ENCODE peak calls at places on chromosomes 3 and 15, in eight cellular contexts. One of them, this sample, is unnamed.

GRCh38 chr3:196894557-196895295 is 27.0 kb downstream of the SENP5 start:
- DNase-seq in ELR: no peak
- DNase-seq in amygdala: no peak
- DNase-seq in activated T-cell treated with anti-CD3 and anti-CD28 coated beads, Interleukin-2, amount 50 U/mL, for 1 hour: no peak
- DNase-seq in IMR-90: no peak
- DNase-seq in mesendoderm: no peak
- DNase-seq in NCI-H1092 treated with DMSO at 0.1 percent for 48 hours: no peak
- DNase-seq in T follicular helper cell: no peak
- DNase-seq in this sample: no peak

GRCh38 chr3:149003653-149004305 is 12.4 kb downstream of the GYG1 start:
- DNase-seq in IMR-90: no peak
- DNase-seq in amygdala: no peak
- DNase-seq in NCI-H1092 treated with DMSO at 0.1 percent for 48 hours: no peak
- DNase-seq in activated T-cell treated with anti-CD3 and anti-CD28 coated beads, Interleukin-2, amount 50 U/mL, for 1 hour: no peak
- DNase-seq in T follicular helper cell: no peak
- DNase-seq in mesendoderm: peak; percentile 70
- DNase-seq in ELR: no peak
- DNase-seq in this sample: no peak

GRCh38 chr15:78092111-78093041 is at the start of gene SH2D7:
- DNase-seq in activated T-cell treated with anti-CD3 and anti-CD28 coated beads, Interleukin-2, amount 50 U/mL, for 1 hour: no peak
- DNase-seq in NCI-H1092 treated with DMSO at 0.1 percent for 48 hours: no peak
- DNase-seq in amygdala: no peak
- DNase-seq in ELR: no peak
- DNase-seq in IMR-90: no peak
- DNase-seq in mesendoderm: no peak
- DNase-seq in T follicular helper cell: no peak
- DNase-seq in this sample: no peak

GRCh38 chr3:182636646-182637045 is 156.7 kb upstream of the ATP11B start:
- DNase-seq in ELR: peak; percentile 10
- DNase-seq in IMR-90: no peak
- DNase-seq in activated T-cell treated with anti-CD3 and anti-CD28 coated beads, Interleukin-2, amount 50 U/mL, for 1 hour: no peak
- DNase-seq in amygdala: no peak
- DNase-seq in mesendoderm: no peak
- DNase-seq in NCI-H1092 treated with DMSO at 0.1 percent for 48 hours: no peak
- DNase-seq in T follicular helper cell: no peak
- DNase-seq in this sample: no peak

GRCh38 chr3:45592830-45593707 is 1.5 kb upstream of the LIMD1 start:
- DNase-seq in amygdala: peak; percentile 77
- DNase-seq in activated T-cell treated with anti-CD3 and anti-CD28 coated beads, Interleukin-2, amount 50 U/mL, for 1 hour: peak; percentile 73
- DNase-seq in T follicular helper cell: peak; percentile 58
- DNase-seq in NCI-H1092 treated with DMSO at 0.1 percent for 48 hours: peak; percentile 75
- DNase-seq in ELR: peak; percentile 95
- DNase-seq in mesendoderm: peak; percentile 97
- DNase-seq in IMR-90: peak; percentile 89
- DNase-seq in this sample: peak; percentile 56

GRCh38 chr3:22377421-22377820 is 626.4 kb upstream of the ZNF385D start:
- DNase-seq in ELR: peak; percentile 31
- DNase-seq in T follicular helper cell: no peak
- DNase-seq in mesendoderm: no peak
- DNase-seq in IMR-90: no peak
- DNase-seq in NCI-H1092 treated with DMSO at 0.1 percent for 48 hours: no peak
- DNase-seq in activated T-cell treated with anti-CD3 and anti-CD28 coated beads, Interleukin-2, amount 50 U/mL, for 1 hour: no peak
- DNase-seq in amygdala: no peak
- DNase-seq in this sample: no peak

GRCh38 chr3:114274929-114275328 is 18.9 kb upstream of the TIGIT start:
- DNase-seq in activated T-cell treated with anti-CD3 and anti-CD28 coated beads, Interleukin-2, amount 50 U/mL, for 1 hour: no peak
- DNase-seq in amygdala: no peak
- DNase-seq in ELR: peak; percentile 31
- DNase-seq in NCI-H1092 treated with DMSO at 0.1 percent for 48 hours: no peak
- DNase-seq in IMR-90: peak; percentile 51
- DNase-seq in T follicular helper cell: no peak
- DNase-seq in mesendoderm: peak; percentile 4
- DNase-seq in this sample: no peak

GRCh38 chr3:42961633-42962032 is 17.5 kb upstream of the GASK1A start:
- DNase-seq in mesendoderm: peak; percentile 64
- DNase-seq in amygdala: peak; percentile 76
- DNase-seq in activated T-cell treated with anti-CD3 and anti-CD28 coated beads, Interleukin-2, amount 50 U/mL, for 1 hour: no peak
- DNase-seq in ELR: peak; percentile 64
- DNase-seq in NCI-H1092 treated with DMSO at 0.1 percent for 48 hours: peak; percentile 23
- DNase-seq in T follicular helper cell: peak; percentile 10
- DNase-seq in IMR-90: peak; percentile 56
- DNase-seq in this sample: no peak

GRCh38 chr3:113898892-113899291 is 48.9 kb upstream of the ZDHHC23 start:
- DNase-seq in NCI-H1092 treated with DMSO at 0.1 percent for 48 hours: no peak
- DNase-seq in IMR-90: peak; percentile 50
- DNase-seq in T follicular helper cell: no peak
- DNase-seq in ELR: no peak
- DNase-seq in activated T-cell treated with anti-CD3 and anti-CD28 coated beads, Interleukin-2, amount 50 U/mL, for 1 hour: no peak
- DNase-seq in mesendoderm: no peak
- DNase-seq in amygdala: no peak
- DNase-seq in this sample: no peak

GRCh38 chr3:160006282-160007163 is 17.9 kb downstream of the IL12A start:
- DNase-seq in activated T-cell treated with anti-CD3 and anti-CD28 coated beads, Interleukin-2, amount 50 U/mL, for 1 hour: no peak
- DNase-seq in T follicular helper cell: no peak
- DNase-seq in ELR: peak; percentile 81
- DNase-seq in amygdala: peak; percentile 51
- DNase-seq in IMR-90: peak; percentile 77
- DNase-seq in NCI-H1092 treated with DMSO at 0.1 percent for 48 hours: peak; percentile 33
- DNase-seq in mesendoderm: peak; percentile 71
- DNase-seq in this sample: no peak

GRCh38 chr3:142858043-142858442 is 30.8 kb downstream of the PCOLCE2 start:
- DNase-seq in activated T-cell treated with anti-CD3 and anti-CD28 coated beads, Interleukin-2, amount 50 U/mL, for 1 hour: no peak
- DNase-seq in amygdala: no peak
- DNase-seq in IMR-90: no peak
- DNase-seq in mesendoderm: no peak
- DNase-seq in T follicular helper cell: no peak
- DNase-seq in NCI-H1092 treated with DMSO at 0.1 percent for 48 hours: no peak
- DNase-seq in ELR: no peak
- DNase-seq in this sample: no peak

GRCh38 chr3:177820683-177821316 is 623.5 kb upstream of the TBL1XR1 start:
- DNase-seq in NCI-H1092 treated with DMSO at 0.1 percent for 48 hours: no peak
- DNase-seq in IMR-90: peak; percentile 39
- DNase-seq in T follicular helper cell: no peak
- DNase-seq in mesendoderm: no peak
- DNase-seq in activated T-cell treated with anti-CD3 and anti-CD28 coated beads, Interleukin-2, amount 50 U/mL, for 1 hour: no peak
- DNase-seq in amygdala: no peak
- DNase-seq in ELR: no peak
- DNase-seq in this sample: no peak

GRCh38 chr3:185470323-185470722 is 28.5 kb downstream of the TMEM41A start:
- DNase-seq in NCI-H1092 treated with DMSO at 0.1 percent for 48 hours: no peak
- DNase-seq in IMR-90: no peak
- DNase-seq in mesendoderm: peak; percentile 71
- DNase-seq in ELR: no peak
- DNase-seq in amygdala: no peak
- DNase-seq in activated T-cell treated with anti-CD3 and anti-CD28 coated beads, Interleukin-2, amount 50 U/mL, for 1 hour: no peak
- DNase-seq in T follicular helper cell: no peak
- DNase-seq in this sample: no peak

GRCh38 chr3:8529197-8529637 is 27.6 kb downstream of the LMCD1 start:
- DNase-seq in mesendoderm: peak; percentile 15
- DNase-seq in IMR-90: peak; percentile 73
- DNase-seq in amygdala: no peak
- DNase-seq in ELR: no peak
- DNase-seq in activated T-cell treated with anti-CD3 and anti-CD28 coated beads, Interleukin-2, amount 50 U/mL, for 1 hour: no peak
- DNase-seq in T follicular helper cell: no peak
- DNase-seq in NCI-H1092 treated with DMSO at 0.1 percent for 48 hours: no peak
- DNase-seq in this sample: no peak

GRCh38 chr3:113094514-113094913 is 103.7 kb downstream of the GTPBP8 start:
- DNase-seq in mesendoderm: no peak
- DNase-seq in ELR: no peak
- DNase-seq in amygdala: no peak
- DNase-seq in activated T-cell treated with anti-CD3 and anti-CD28 coated beads, Interleukin-2, amount 50 U/mL, for 1 hour: no peak
- DNase-seq in IMR-90: no peak
- DNase-seq in T follicular helper cell: no peak
- DNase-seq in NCI-H1092 treated with DMSO at 0.1 percent for 48 hours: no peak
- DNase-seq in this sample: no peak